ENCODE peak calls at places on chromosomes 11 and 22, in four cellular contexts. D is suprapubic skin; U is psoas muscle; C is naive thymus-derived CD4-positive, alpha-beta T cell. R is an unnamed sample. For H3K27me3 and H3K4me1, the result is how much of the 10 kb centered on the place peaks cover.

GRCh38 chr11:72573380-72573949 is 100.8 kb downstream of the PDE2A start:
- DNase-seq in D (peak), U (no peak), C (peak), R (peak)

GRCh38 chr11:41394562-41395160 is 64.8 kb downstream of the LRRC4C start:
- DNase-seq in D (no peak), U (no peak), C (no peak), R (no peak)

GRCh38 chr22:41123151-41123550 is 30.8 kb downstream of the EP300 start:
- DNase-seq in D (no peak), U (no peak), C (no peak), R (no peak)

GRCh38 chr11:122861631-122862030 is 20.9 kb upstream of the JHY start:
- DNase-seq in D (no peak), U (no peak), C (no peak), R (no peak)

GRCh38 chr11:109972181-109972715 is 120.9 kb upstream of the ZC3H12C start:
- DNase-seq in D (no peak), U (no peak), C (no peak), R (no peak)

GRCh38 chr22:43823353-43823908 is 11.3 kb upstream of the EFCAB6 start:
- DNase-seq in D (peak), U (no peak), C (no peak), R (no peak)

GRCh38 chr11:78239781-78240180 is 51.1 kb downstream of the USP35 start:
- DNase-seq in D (no peak), U (no peak), C (no peak), R (no peak)

GRCh38 chr11:12218909-12219308 is 108.5 kb downstream of the MICAL2 start:
- DNase-seq in D (no peak), U (no peak), C (no peak), R (peak)

GRCh38 chr11:126602993-126603392 is 247.5 kb downstream of the ST3GAL4 start:
- DNase-seq in D (peak), U (no peak), C (no peak), R (no peak)

GRCh38 chr11:33062137-33062536 is 22.8 kb downstream of the TCP11L1 start:
- DNase-seq in D (no peak), U (no peak), C (no peak), R (no peak)

GRCh38 chr11:132238331-132238730 is 867.9 kb downstream of the NTM start:
- DNase-seq in D (no peak), U (no peak), C (no peak), R (no peak)

DNA sequence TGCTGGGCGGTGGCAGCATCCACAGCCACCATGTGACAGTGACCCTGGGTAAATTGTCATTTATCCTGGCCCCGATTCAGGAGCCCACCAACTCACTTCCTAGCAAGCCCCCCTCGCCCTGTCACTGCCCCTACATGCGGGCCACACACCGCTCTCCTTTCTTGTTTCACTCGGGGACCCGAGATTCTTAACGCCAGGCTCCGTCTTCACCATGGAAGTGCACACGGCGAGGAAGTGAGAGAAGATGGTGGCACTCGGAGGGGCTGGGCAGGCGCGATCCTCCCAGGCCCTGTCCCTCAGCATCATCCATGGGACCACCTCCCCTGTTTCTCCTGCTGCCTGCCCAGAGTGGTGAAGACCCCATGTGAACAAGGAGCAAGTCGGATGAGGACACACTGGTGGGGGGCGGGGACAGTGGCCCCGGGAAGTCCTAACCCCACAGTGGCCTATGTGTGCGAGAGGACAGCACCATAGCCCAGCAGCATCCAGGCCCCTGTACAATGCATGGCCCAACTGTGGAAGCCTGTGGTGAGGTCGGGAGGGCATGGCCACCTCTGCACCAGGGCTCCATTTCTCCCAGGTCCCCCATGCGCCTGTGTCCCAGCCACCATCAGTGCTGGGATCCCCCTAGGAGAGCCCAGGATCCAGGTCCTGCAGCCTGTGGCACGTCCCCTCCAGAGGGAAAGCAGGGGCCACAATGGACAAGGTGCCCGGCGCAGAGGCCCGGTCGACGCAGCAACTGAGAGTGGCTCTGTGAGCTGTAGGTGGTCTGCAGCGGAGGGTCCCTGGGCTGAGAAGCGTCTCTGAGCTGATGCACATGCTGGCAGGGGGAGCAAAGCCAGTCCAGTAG is 262.8 kb downstream of the BRD1 start:
- DNase-seq in D (no peak), U (no peak), C (no peak), R (no peak)
- H3K27me3 ChIP-seq in D (under half), U (under half), C (under half), R (under half)

DNA sequence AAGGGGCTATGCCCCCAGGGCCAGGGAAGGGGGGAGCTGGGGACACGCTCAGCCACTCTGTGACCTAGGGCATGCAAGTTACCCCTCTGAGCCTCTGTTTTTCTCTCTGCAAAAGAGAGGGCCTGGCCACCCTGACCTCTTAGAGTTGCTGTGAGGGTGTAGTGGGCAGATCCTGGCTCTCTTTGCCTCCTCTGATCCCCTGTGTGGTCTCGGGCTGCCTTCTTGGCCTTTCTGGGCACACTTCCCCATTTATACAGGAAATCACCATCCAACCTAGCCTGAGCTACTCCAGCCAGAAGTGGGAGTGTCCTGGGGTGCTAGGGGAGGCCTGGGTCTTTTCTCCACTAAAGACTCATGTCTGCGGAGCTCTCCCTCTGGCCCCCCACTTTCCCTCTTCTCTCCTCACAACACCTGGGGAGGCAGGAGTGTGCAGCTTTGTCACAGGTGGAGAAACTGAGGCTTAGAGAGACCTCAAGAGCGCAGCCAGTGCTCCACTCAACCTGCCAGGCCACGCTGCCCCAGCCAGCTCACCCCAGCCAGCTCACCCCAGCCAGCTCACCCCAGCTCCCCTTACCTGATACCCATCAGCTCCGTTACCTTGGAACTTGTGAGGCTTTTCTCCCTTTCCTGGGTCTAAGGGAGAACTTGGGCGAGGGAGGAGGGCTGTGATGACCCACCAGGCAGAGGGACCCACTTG is 1.4 kb downstream of the AIFM3 start:
- DNase-seq in D (no peak), U (no peak), C (no peak), R (no peak)
- H3K4me1 ChIP-seq in D (under half), U (under half), C (under half), R (under half)

GRCh38 chr22:21991774-21992173 is 9.2 kb upstream of the TOP3B start:
- DNase-seq in D (no peak), U (no peak), C (no peak), R (no peak)

GRCh38 chr22:21996175-21996574 is 13.6 kb upstream of the TOP3B start:
- DNase-seq in D (no peak), U (no peak), C (no peak), R (no peak)

GRCh38 chr22:21995660-21996059 is 13.1 kb upstream of the TOP3B start:
- DNase-seq in D (no peak), U (no peak), C (no peak), R (no peak)

GRCh38 chr22:21992593-21993237 is 10.1 kb upstream of the TOP3B start:
- DNase-seq in D (no peak), U (no peak), C (no peak), R (no peak)

DNA sequence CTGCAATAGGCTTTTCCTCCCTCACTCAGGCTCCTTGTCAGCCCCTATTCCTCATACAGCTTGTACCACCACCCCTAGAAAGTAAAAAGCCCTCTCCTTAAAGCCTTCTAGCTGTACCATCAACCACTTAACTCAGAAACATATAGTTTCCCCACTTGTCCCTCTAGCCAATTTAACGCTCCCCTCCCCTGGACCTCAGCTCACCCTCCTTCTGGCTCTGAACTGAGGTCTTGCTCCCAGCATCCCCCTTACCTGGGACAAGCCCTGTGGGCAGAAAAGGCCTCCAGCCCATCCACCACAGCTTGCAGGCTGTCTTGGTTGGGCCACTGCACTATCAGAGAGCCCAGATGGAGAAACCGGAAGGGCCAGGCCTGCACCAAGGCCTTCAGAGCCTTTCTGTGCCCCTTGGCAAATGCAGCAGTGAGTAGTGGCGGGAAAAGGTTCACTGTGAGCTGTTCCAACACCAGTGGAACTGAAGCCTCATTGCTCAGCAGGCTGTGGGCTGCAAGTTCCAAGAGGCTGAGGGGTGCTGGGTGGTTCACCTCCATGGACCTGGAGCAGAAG is 12.4 kb upstream of the TOP3B start:
- DNase-seq in D (no peak), U (no peak), C (no peak), R (no peak)
- H3K27me3 ChIP-seq in D (under half), U (under half), C (under half), R (under half)

GRCh38 chr11:65419460-65419772 is 3.2 kb upstream of the NEAT1 start:
- DNase-seq in D (peak), U (peak), C (no peak), R (no peak)

GRCh38 chr11:65419773-65420481 is 2.7 kb upstream of the NEAT1 start:
- DNase-seq in D (peak), U (peak), C (no peak), R (peak)

GRCh38 chr11:65417702-65418430 is 4.7 kb upstream of the NEAT1 start:
- DNase-seq in D (peak), U (peak), C (no peak), R (peak)

GRCh38 chr11:65418431-65418680 is 4.2 kb upstream of the NEAT1 start:
- DNase-seq in D (no peak), U (no peak), C (no peak), R (no peak)

DNA sequence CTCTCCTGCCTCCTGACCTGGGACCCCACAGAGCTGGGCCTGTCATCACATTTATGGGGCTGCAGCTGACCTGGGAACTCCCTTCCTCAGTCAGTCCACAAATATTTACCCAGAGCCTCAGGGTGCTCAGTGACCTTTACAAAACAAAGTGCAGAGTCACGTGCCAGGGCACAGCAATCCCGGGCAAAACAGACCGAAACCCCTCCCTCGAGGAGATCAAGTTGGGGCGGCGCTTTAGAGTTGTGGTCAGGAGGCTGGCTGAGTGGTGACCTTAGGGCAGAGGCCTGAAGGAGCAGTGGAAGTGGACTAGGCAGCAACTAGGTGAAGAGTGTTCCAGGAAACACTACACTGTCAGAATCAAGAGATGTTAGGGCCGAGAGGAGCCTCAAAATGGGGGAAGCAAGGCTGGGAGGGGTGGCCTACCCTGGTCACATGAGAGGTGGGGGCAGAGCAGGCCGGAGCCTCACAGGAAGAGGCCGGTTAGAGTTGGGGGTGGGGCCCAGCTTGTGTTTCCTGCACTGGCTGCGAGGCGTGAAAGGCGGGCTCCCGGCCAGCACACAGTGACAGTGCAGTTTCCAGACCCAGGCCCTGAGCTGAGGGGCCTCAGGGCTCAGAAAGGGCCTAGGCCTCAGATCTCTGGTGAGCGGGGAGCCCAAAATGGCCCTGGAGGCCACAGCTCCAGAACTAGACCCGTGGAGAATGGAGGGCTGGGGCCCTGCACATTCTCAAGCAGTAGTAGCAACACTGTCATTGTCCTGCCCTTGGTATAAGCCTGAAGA is 3.7 kb upstream of the NEAT1 start:
- DNase-seq in D (peak), U (peak), C (peak), R (peak)
- H3K4me1 ChIP-seq in D (half or more), U (half or more), C (under half), R (half or more)

GRCh38 chr11:4491878-4492606 is 9.6 kb downstream of the OR52K1 start:
- DNase-seq in D (no peak), U (no peak), C (no peak), R (no peak)

GRCh38 chr11:4496555-4497248 is 14.3 kb downstream of the OR52K1 start:
- DNase-seq in D (no peak), U (no peak), C (no peak), R (no peak)

GRCh38 chr11:4495986-4496385 is 13.5 kb downstream of the OR52K1 start:
- DNase-seq in D (no peak), U (no peak), C (no peak), R (no peak)

GRCh38 chr11:4493480-4493818 is 11.0 kb downstream of the OR52K1 start:
- DNase-seq in D (no peak), U (no peak), C (no peak), R (no peak)

GRCh38 chr11:4495487-4495886 is 13.0 kb downstream of the OR52K1 start:
- DNase-seq in D (no peak), U (no peak), C (no peak), R (peak)
- H3K27me3 ChIP-seq in D (under half), U (under half), C (under half), R (under half)

DNA sequence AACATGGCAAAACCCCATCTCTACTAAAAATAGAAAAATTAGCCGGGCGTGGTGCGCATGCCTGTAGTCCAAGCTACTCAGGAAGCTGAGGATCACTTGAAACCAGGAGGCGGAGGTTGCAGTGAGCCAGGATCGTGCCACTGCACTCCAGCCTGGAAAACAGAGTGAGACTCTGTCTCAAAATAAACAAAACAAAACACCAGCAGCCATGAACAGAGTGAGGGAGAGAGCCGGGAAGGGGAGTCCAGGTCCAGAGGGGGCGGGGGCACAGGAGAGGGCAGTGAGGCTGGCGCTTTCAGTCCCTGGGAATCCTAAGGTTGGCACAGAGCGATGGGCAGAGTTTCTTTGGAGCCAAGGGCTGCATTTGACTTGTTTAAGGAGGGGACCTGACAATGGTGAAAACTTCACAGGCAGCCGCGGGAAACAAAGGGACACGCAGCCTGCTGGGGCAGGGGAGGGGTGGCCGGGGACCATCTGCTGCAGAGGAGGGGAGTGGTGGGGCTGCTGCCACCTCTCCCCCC is 2.5 kb downstream of the MFNG start:
- DNase-seq in D (no peak), U (no peak), C (no peak), R (no peak)
- H3K4me1 ChIP-seq in D (under half), U (under half), C (under half), R (under half)

DNA sequence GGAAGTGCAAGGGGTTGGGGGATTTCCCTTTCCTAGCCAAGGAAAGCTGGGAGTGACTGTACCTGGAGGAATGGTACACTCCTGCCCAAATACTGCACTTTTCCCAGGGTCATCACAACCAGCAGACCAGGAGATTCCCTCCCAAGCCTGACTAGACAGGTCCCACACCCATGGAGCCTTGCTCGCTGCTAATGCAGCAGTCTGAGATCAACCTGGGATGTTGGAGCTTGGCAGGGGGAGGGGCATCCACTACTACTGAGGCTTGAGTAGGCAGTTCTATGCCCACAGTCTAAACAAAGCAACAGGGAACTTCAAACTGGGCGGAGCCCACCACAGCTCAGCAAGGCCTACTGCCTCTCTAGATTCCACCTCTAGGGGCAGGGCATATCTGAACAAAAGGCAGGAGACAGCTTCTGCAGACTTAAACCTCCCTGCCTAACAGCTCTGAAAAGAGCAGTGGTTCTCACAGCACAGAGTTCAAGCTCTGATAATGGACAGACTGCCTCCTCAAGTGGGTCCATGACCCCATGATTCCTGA is 58.5 kb downstream of the SLC22A9 start:
- DNase-seq in D (no peak), U (no peak), C (no peak), R (peak)
- H3K27me3 ChIP-seq in D (under half), U (under half), C (under half), R (under half)

DNA sequence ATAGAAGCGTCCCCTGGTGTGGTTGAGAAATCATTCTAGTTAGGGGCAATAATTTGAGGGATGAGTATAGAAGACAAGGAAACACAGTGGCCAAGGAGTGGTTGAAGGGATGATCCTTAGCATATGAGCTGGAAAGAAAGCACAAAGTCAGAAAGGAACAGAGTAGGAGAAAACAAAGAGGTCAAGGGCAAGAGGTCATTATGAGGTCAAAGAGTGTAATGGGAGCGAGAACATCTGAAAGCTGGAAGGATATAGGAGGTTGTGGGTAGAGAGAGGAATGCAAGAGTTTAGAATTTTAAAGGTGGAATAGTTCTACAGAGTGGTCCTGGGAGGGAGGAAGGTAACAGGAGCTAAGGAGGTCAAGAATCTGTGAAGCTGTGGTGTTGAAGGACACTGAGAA is 2.0 kb downstream of the DCHS1 start:
- DNase-seq in D (no peak), U (no peak), C (no peak), R (no peak)
- H3K4me1 ChIP-seq in D (under half), U (under half), C (under half), R (under half)

DNA sequence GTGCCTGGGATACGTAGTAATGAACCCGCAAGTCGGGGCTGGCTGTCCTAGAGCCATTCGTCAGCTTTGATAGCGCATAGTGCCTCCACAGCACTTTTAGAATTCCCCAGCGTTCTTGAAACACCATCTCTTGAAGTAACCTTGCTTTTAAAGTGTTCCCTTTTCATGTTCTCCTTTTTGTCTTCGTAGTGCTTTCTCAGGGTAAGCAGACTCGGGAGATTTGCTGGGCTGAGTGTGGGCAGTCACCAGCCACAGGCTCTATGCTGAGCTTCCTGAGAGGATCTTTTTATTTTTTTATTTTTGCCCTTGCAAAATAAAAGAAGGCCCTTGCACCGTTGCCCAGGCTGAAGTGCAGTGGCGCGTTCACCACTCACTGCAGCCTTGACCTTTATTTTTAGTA is 39.5 kb upstream of the CTTN start:
- DNase-seq in D (no peak), U (no peak), C (no peak), R (no peak)
- H3K27me3 ChIP-seq in D (under half), U (under half), C (under half), R (under half)

R was measured in Caco-2.